ENCODE peak calls at places on chromosomes 13 and 19, in nine cellular contexts. C is NAMALWA; W is gastrocnemius medialis; B is M059J; H is activated CD8-positive, alpha-beta memory T cell treated with anti-CD3 and anti-CD28 coated beads for 24 hours; G is LoVo; J is astrocyte of the spinal cord; L is RPMI8226; V is AG10803. Z is an unnamed sample.

GRCh38 chr19:10201176-10201575 is 6.4 kb upstream of the DNMT1 start:
- DNase-seq in C (no peak), W (no peak), B (no peak), H (no peak), G (no peak), J (no peak), L (no peak), V (no peak), Z (no peak)

GRCh38 chr19:7869910-7870511 is 4.2 kb downstream of the PRR36 start:
- DNase-seq in C (peak; percentile 90), W (peak; percentile 21), B (no peak), H (no peak), G (peak; percentile 73), J (no peak), L (peak; percentile 87), V (no peak), Z (no peak)

GRCh38 chr19:11421607-11422098 is 2.5 kb upstream of the RGL3 start:
- DNase-seq in C (peak; percentile 88), W (no peak), B (peak; percentile 20), H (peak; percentile 80), G (no peak), J (no peak), L (peak; percentile 65), V (no peak), Z (no peak)

GRCh38 chr19:46745521-46746280 is at the start of gene FKRP:
- DNase-seq in C (no peak), W (no peak), B (peak; percentile 20), H (peak; percentile 81), G (no peak), J (no peak), L (peak; percentile 10), V (no peak), Z (peak; percentile 13)

GRCh38 chr13:36549771-36550170 is 117.5 kb downstream of the CCNA1 start:
- DNase-seq in C (peak; percentile 43), W (no peak), B (no peak), H (no peak), G (no peak), J (no peak), L (no peak), V (no peak), Z (peak; percentile 56)

GRCh38 chr19:31214086-31214485 is 135.2 kb downstream of the TSHZ3 start:
- DNase-seq in C (no peak), W (peak; percentile 74), B (peak; percentile 98), H (peak; percentile 86), G (peak; percentile 67), J (peak; percentile 100), L (peak; percentile 35), V (peak; percentile 100), Z (no peak)

GRCh38 chr13:97490702-97491307 is 56.8 kb downstream of the RAP2A start:
- DNase-seq in C (no peak), W (no peak), B (no peak), H (no peak), G (no peak), J (no peak), L (no peak), V (no peak), Z (no peak)

GRCh38 chr13:46546084-46546786 is 6.7 kb upstream of the LRCH1 start:
- DNase-seq in C (no peak), W (no peak), B (peak; percentile 25), H (no peak), G (no peak), J (no peak), L (no peak), V (no peak), Z (no peak)

GRCh38 chr13:28559636-28560259 is 64.8 kb upstream of the FLT1 start:
- DNase-seq in C (no peak), W (no peak), B (no peak), H (no peak), G (no peak), J (no peak), L (no peak), V (no peak), Z (no peak)

GRCh38 chr13:97257800-97258799 is 36.0 kb downstream of the MBNL2 start:
- DNase-seq in C (no peak), W (peak; percentile 79), B (peak; percentile 96), H (peak; percentile 58), G (peak; percentile 82), J (peak; percentile 89), L (no peak), V (peak; percentile 88), Z (no peak)

GRCh38 chr13:41694902-41695301 is 237.6 kb downstream of the RGCC start:
- DNase-seq in C (peak; percentile 49), W (peak; percentile 61), B (peak; percentile 90), H (no peak), G (peak; percentile 57), J (peak; percentile 97), L (no peak), V (peak; percentile 95), Z (peak; percentile 1)

GRCh38 chr19:52786078-52786463 is 520 bp downstream of the ZNF600 start:
- DNase-seq in C (no peak), W (no peak), B (peak; percentile 14), H (peak; percentile 56), G (no peak), J (no peak), L (no peak), V (no peak), Z (no peak)

GRCh38 chr19:30666301-30666803 is 294.2 kb downstream of the ZNF536 start:
- DNase-seq in C (peak; percentile 58), W (no peak), B (peak; percentile 21), H (peak; percentile 71), G (peak; percentile 19), J (peak; percentile 14), L (peak; percentile 22), V (peak; percentile 15), Z (no peak)

Z was measured in NCI-H1092.